ENCODE peak calls at places on chromosomes 3 and 15, in six cellular contexts. I is aorta; P is RWPE2; G is right cardiac atrium; A is CD8-positive, alpha-beta T cell; N is CD8-positive, alpha-beta memory T cell. C is an unnamed sample.

GRCh38 chr15:34275721-34276120 is 50.9 kb downstream of the EMC4 start:
- DNase-seq in I (no peak), P (no peak), G (no peak), A (no peak), N (no peak), C (no peak)

GRCh38 chr3:112675349-112675748 is 34.4 kb upstream of the CCDC80 start:
- DNase-seq in I (no peak), P (no peak), G (no peak), A (no peak), N (no peak), C (no peak)

GRCh38 chr3:163056874-163057497 is 1560.4 kb downstream of the OTOL1 start:
- DNase-seq in I (no peak), P (no peak), G (peak; percentile 44), A (no peak), N (no peak), C (no peak)

GRCh38 chr3:39981547-39982184 is 172.3 kb downstream of the MYRIP start:
- DNase-seq in I (no peak), P (no peak), G (no peak), A (no peak), N (no peak), C (no peak)

GRCh38 chr15:85582076-85582718 is 201.8 kb downstream of the AKAP13 start:
- DNase-seq in I (no peak), P (no peak), G (no peak), A (peak; percentile 51), N (no peak), C (peak; percentile 27)

GRCh38 chr3:35675206-35675605 is 35.9 kb downstream of the ARPP21 start:
- DNase-seq in I (no peak), P (no peak), G (no peak), A (no peak), N (no peak), C (no peak)

GRCh38 chr3:65995030-65995429 is 43.7 kb downstream of the MAGI1 start:
- DNase-seq in I (no peak), P (no peak), G (no peak), A (no peak), N (no peak), C (no peak)

GRCh38 chr15:23035964-23036566 is 3.3 kb downstream of the TUBGCP5 start:
- DNase-seq in I (no peak), P (peak; percentile 56), G (no peak), A (peak; percentile 53), N (peak; percentile 28), C (peak; percentile 30)

GRCh38 chr3:144491333-144491732 is 519.7 kb downstream of the DIPK2A start:
- DNase-seq in I (no peak), P (no peak), G (no peak), A (no peak), N (no peak), C (no peak)

GRCh38 chr15:92376109-92376508 is 17.6 kb upstream of the ST8SIA2 start:
- DNase-seq in I (no peak), P (no peak), G (no peak), A (no peak), N (no peak), C (no peak)

GRCh38 chr3:350978-351377 is 154.4 kb downstream of the CHL1 start:
- DNase-seq in I (no peak), P (no peak), G (no peak), A (no peak), N (no peak), C (no peak)

GRCh38 chr3:179156170-179156569 is 8.0 kb downstream of the PIK3CA start:
- DNase-seq in I (no peak), P (no peak), G (no peak), A (no peak), N (no peak), C (no peak)

GRCh38 chr3:94173667-94174434 is 111.0 kb downstream of the NSUN3 start:
- DNase-seq in I (no peak), P (no peak), G (no peak), A (no peak), N (no peak), C (no peak)

GRCh38 chr3:96619475-96619874 is 194.9 kb upstream of the EPHA6 start:
- DNase-seq in I (peak; percentile 37), P (no peak), G (no peak), A (no peak), N (no peak), C (no peak)

GRCh38 chr3:110779581-110779980 is 292.0 kb upstream of the NECTIN3 start:
- DNase-seq in I (no peak), P (no peak), G (no peak), A (no peak), N (no peak), C (no peak)

GRCh38 chr3:168040624-168041208 is 55.0 kb downstream of the GOLIM4 start:
- DNase-seq in I (no peak), P (no peak), G (no peak), A (no peak), N (no peak), C (no peak)

GRCh38 chr3:178063475-178063874 is 472.8 kb upstream of the KCNMB2 start:
- DNase-seq in I (peak; percentile 49), P (no peak), G (no peak), A (no peak), N (no peak), C (no peak)

GRCh38 chr3:102532901-102533300 is 98.1 kb downstream of the ZPLD1 start:
- DNase-seq in I (no peak), P (no peak), G (no peak), A (no peak), N (no peak), C (no peak)

GRCh38 chr15:99954361-99955180 is 221.3 kb upstream of the LYSMD4 start:
- DNase-seq in I (no peak), P (peak; percentile 59), G (no peak), A (no peak), N (no peak), C (no peak)

GRCh38 chr3:159953320-159953719 is 35.3 kb upstream of the IL12A start:
- DNase-seq in I (no peak), P (no peak), G (no peak), A (no peak), N (no peak), C (no peak)

GRCh38 chr3:190566043-190566933 is 52.4 kb downstream of the IL1RAP start:
- DNase-seq in I (peak; percentile 95), P (peak; percentile 97), G (peak; percentile 87), A (no peak), N (no peak), C (no peak)

GRCh38 chr15:77975332-77976119 is 102.0 kb downstream of the TBC1D2B start:
- DNase-seq in I (no peak), P (peak; percentile 70), G (no peak), A (no peak), N (no peak), C (no peak)

GRCh38 chr3:123186695-123187094 is 15.0 kb upstream of the SEC22A start:
- DNase-seq in I (no peak), P (no peak), G (no peak), A (no peak), N (no peak), C (no peak)

GRCh38 chr3:179451335-179452165 is at the start of gene GNB4:
- DNase-seq in I (peak; percentile 91), P (peak; percentile 77), G (peak; percentile 95), A (peak; percentile 24), N (no peak), C (peak; percentile 6)

GRCh38 chr3:12483872-12484197 is 445 bp upstream of the TSEN2 start:
- DNase-seq in I (no peak), P (no peak), G (peak; percentile 60), A (no peak), N (no peak), C (no peak)

GRCh38 chr15:76235186-76235826 is 76.0 kb downstream of the ETFA start:
- DNase-seq in I (no peak), P (no peak), G (no peak), A (no peak), N (no peak), C (no peak)

GRCh38 chr15:50907866-50908208 is 646 bp upstream of the AP4E1 start:
- DNase-seq in I (no peak), P (no peak), G (no peak), A (peak; percentile 45), N (peak; percentile 32), C (peak; percentile 39)

DNA sequence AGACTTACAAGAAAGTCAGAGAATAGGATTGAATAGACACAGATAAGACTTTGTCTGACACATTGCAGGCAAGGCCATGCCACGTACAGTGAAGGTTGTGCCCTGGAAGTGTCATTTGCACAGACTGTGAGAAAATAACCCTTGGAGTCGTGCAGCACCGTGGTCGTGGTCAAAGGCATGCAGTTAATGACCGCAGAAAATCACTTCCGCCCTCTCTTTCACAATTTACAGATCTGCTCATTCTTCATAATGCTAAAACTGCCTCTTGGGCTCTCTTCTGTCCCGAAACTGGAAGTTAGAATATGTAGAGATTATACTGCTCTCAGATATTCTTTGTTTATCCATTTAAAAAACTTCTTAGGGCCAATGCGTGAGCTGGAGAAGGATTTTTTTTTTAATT is 73.2 kb upstream of the CTXND1 start:
- DNase-seq in I (no peak), P (no peak), G (no peak), A (no peak), N (no peak), C (no peak)
- H3K4me3 ChIP-seq in I (no peak overlapping the region), P (no peak overlapping the region), G (no peak overlapping the region), A (no peak overlapping the region), N (no peak overlapping the region), C (no peak overlapping the region)

DNA sequence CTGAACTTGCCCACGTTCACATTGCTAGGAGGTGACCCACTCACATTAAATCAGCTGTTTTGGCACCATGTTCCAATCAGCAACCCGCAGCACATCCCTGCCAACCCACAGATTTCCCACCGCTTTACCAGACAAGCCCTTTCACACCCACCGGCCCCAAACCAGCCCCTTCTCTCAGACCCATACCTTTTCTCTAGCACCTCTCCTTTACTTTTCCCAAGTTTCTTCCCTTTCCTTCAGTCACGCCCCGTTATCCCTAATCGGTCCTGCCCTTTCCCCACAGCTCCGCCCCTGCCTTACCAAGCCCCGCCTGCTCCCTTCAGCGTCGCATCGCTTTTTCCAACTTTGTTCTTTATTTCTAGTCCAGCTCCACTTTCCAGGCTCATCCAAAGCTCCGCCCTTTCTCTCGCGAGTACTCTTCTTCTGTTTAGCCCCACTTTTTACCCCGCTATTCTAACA is 759 bp upstream of the BRPF1 start:
- DNase-seq in I (no peak), P (no peak), G (no peak), A (no peak), N (no peak), C (no peak)
- H3K27ac ChIP-seq in I (no peak overlapping the region), P (peak overlapping the region; percentile 70), G (peak overlapping the region; percentile 79), A (peak overlapping the region; percentile 24), N (peak overlapping the region; percentile 85), C (peak overlapping the region; percentile 92)

GRCh38 chr3:99869621-99870020 is 52.0 kb downstream of the CMSS1 start:
- DNase-seq in I (no peak), P (no peak), G (no peak), A (no peak), N (no peak), C (no peak)

GRCh38 chr3:99867594-99868437 is 50.2 kb downstream of the CMSS1 start:
- DNase-seq in I (no peak), P (no peak), G (no peak), A (no peak), N (no peak), C (no peak)

GRCh38 chr3:99870712-99871111 is 53.0 kb downstream of the CMSS1 start:
- DNase-seq in I (no peak), P (no peak), G (no peak), A (no peak), N (no peak), C (no peak)

GRCh38 chr3:99866167-99866810 is 48.6 kb downstream of the CMSS1 start:
- DNase-seq in I (no peak), P (no peak), G (no peak), A (no peak), N (no peak), C (no peak)

GRCh38 chr3:99868438-99868723 is 50.7 kb downstream of the CMSS1 start:
- DNase-seq in I (no peak), P (no peak), G (no peak), A (peak; percentile 25), N (no peak), C (no peak)
- H3K4me1 ChIP-seq in I (peaks cover 16% of the 10 kb centered on the region), P (peaks cover 18% of the 10 kb centered on the region), G (peaks cover 8% of the 10 kb centered on the region), A (peaks cover 14% of the 10 kb centered on the region), N (peaks cover 19% of the 10 kb centered on the region), C (no peaks in the 10 kb centered on the region)

GRCh38 chr3:43856761-43857160 is 166.0 kb downstream of the ABHD5 start:
- DNase-seq in I (no peak), P (no peak), G (no peak), A (no peak), N (no peak), C (no peak)
- H3K4me3 ChIP-seq in I (no peak overlapping the region), P (no peak overlapping the region), G (no peak overlapping the region), A (no peak overlapping the region), N (no peak overlapping the region), C (no peak overlapping the region)

C was measured in effector memory CD4-positive, alpha-beta T cell.